ENCODE peak calls at places on chromosomes 2 and 18, in six cellular contexts. F, H, Q, V, E and K are unnamed samples.

GRCh38 chr2:150339951-150340350 is 147.5 kb downstream of the RND3 start:
- DNase-seq in E (no peak), Q (no peak), V (peak; percentile 47), F (no peak), H (no peak), K (no peak)

GRCh38 chr18:46067431-46068007 is 4.5 kb downstream of the PSTPIP2 start:
- DNase-seq in Q (no peak), E (no peak), V (no peak), H (no peak), F (no peak), K (no peak)

GRCh38 chr2:88627055-88627855 is at the start of gene EIF2AK3:
- DNase-seq in Q (peak; percentile 100), V (peak; percentile 100), F (peak; percentile 78), H (peak; percentile 100), E (peak; percentile 96), K (peak; percentile 93)

GRCh38 chr2:229715895-229716507 is 1.6 kb upstream of the DNER start:
- DNase-seq in V (no peak), Q (peak; percentile 81), E (no peak), H (peak; percentile 37), F (no peak), K (peak; percentile 18)

GRCh38 chr18:79607361-79607930 is 72.2 kb upstream of the CTDP1 start:
- DNase-seq in V (no peak), H (no peak), F (no peak), Q (no peak), E (no peak), K (no peak)

GRCh38 chr2:134431837-134432437 is 178.1 kb downstream of the MGAT5 start:
- DNase-seq in F (no peak), V (peak; percentile 34), E (no peak), H (peak; percentile 61), Q (no peak), K (no peak)

GRCh38 chr2:165864353-165864752 is 70.3 kb upstream of the GALNT3 start:
- DNase-seq in V (no peak), H (no peak), F (no peak), E (no peak), Q (no peak), K (no peak)

GRCh38 chr2:22683911-22684310 is 701.1 kb upstream of the KLHL29 start:
- DNase-seq in F (no peak), H (no peak), V (no peak), Q (no peak), E (no peak), K (no peak)

GRCh38 chr18:32148185-32148870 is 41.5 kb upstream of the MEP1B start:
- DNase-seq in V (no peak), H (no peak), F (no peak), E (no peak), Q (no peak), K (no peak)

GRCh38 chr2:156675896-156676295 is 239.7 kb downstream of the GPD2 start:
- DNase-seq in V (no peak), Q (no peak), H (no peak), E (no peak), F (no peak), K (no peak)

GRCh38 chr2:43032894-43033270 is 193.5 kb downstream of the ZFP36L2 start:
- DNase-seq in H (no peak), Q (no peak), V (no peak), F (no peak), E (no peak), K (no peak)

GRCh38 chr2:119233326-119234020 is 9.8 kb downstream of the STEAP3 start:
- DNase-seq in H (peak; percentile 83), V (peak; percentile 52), Q (no peak), E (peak; percentile 60), F (no peak), K (peak; percentile 64)

GRCh38 chr2:66539452-66539851 is 104.5 kb downstream of the MEIS1 start:
- DNase-seq in E (no peak), Q (no peak), V (peak; percentile 47), H (peak; percentile 80), F (no peak), K (no peak)

GRCh38 chr2:43105586-43106562 is 120.5 kb downstream of the ZFP36L2 start:
- DNase-seq in H (peak; percentile 53), F (no peak), Q (no peak), V (peak; percentile 68), E (peak; percentile 76), K (peak; percentile 73)

GRCh38 chr2:86592547-86593230 is 29.4 kb upstream of the CHMP3 start:
- DNase-seq in F (no peak), H (no peak), Q (no peak), V (no peak), E (no peak), K (no peak)

GRCh38 chr18:57353137-57353939 is 981 bp downstream of the ST8SIA3 start:
- DNase-seq in E (no peak), F (no peak), V (no peak), H (no peak), Q (peak; percentile 20), K (no peak)

GRCh38 chr18:21489119-21489750 is 111.3 kb downstream of the ESCO1 start:
- DNase-seq in F (no peak), Q (peak; percentile 43), E (peak; percentile 76), V (peak; percentile 43), H (peak; percentile 52), K (peak; percentile 65)